ENCODE peak calls at places on chromosome 19, in six cellular contexts. Q is natural killer cell; I is CD4-positive, alpha-beta T cell; Z is AG04450; D is astrocyte; R is adrenal gland. S is an unnamed sample.
A peak's percentile ranks its signal among the peaks of the same experiment; 100 is the strongest.

GRCh38 chr19:5387472-5387871 is 46.9 kb upstream of the PTPRS start:
- DNase-seq in Q (no peak), I (no peak), Z (no peak), D (no peak), R (no peak), S (no peak)

GRCh38 chr19:34375598-34375997 is 10.6 kb downstream of the GPI start:
- DNase-seq in Q (no peak), I (no peak), Z (no peak), D (no peak), R (peak; percentile 36), S (no peak)

GRCh38 chr19:23823952-23824389 is 65.3 kb upstream of the ZNF681 start:
- DNase-seq in Q (no peak), I (no peak), Z (no peak), D (no peak), R (no peak), S (peak; percentile 16)

GRCh38 chr19:52345162-52345561 is 9.1 kb downstream of the ZNF610 start:
- DNase-seq in Q (no peak), I (no peak), Z (no peak), D (no peak), R (no peak), S (no peak)

GRCh38 chr19:58317481-58318072 is 9.2 kb upstream of the ZSCAN22 start:
- DNase-seq in Q (no peak), I (no peak), Z (no peak), D (peak; percentile 47), R (no peak), S (peak; percentile 54)

GRCh38 chr19:10069046-10069445 is 17.1 kb upstream of the SHFL start:
- DNase-seq in Q (no peak), I (no peak), Z (no peak), D (no peak), R (peak; percentile 53), S (no peak)

GRCh38 chr19:54606891-54607781 is 13.7 kb downstream of the LILRA1 start:
- DNase-seq in Q (no peak), I (no peak), Z (no peak), D (no peak), R (no peak), S (no peak)

GRCh38 chr19:410243-410781 is 1.4 kb upstream of the C2CD4C start:
- DNase-seq in Q (no peak), I (no peak), Z (no peak), D (no peak), R (no peak), S (no peak)

GRCh38 chr19:38122402-38123093 is 101.5 kb downstream of the DPF1 start:
- DNase-seq in Q (no peak), I (no peak), Z (no peak), D (no peak), R (no peak), S (no peak)

GRCh38 chr19:10604460-10604980 is 17.4 kb upstream of the AP1M2 start:
- DNase-seq in Q (peak; percentile 43), I (peak; percentile 14), Z (no peak), D (no peak), R (no peak), S (no peak)

GRCh38 chr19:4334929-4335833 is 3.4 kb downstream of the STAP2 start:
- DNase-seq in Q (no peak), I (no peak), Z (no peak), D (no peak), R (no peak), S (no peak)

GRCh38 chr19:46911456-46911855 is 50.7 kb downstream of the ARHGAP35 start:
- DNase-seq in Q (no peak), I (no peak), Z (no peak), D (no peak), R (no peak), S (no peak)

GRCh38 chr19:30207357-30207756 is 164.8 kb upstream of the ZNF536 start:
- DNase-seq in Q (no peak), I (no peak), Z (no peak), D (no peak), R (no peak), S (no peak)

GRCh38 chr19:16714702-16715294 is 4.8 kb upstream of the NWD1 start:
- DNase-seq in Q (peak; percentile 40), I (peak; percentile 24), Z (no peak), D (peak; percentile 8), R (peak; percentile 16), S (peak; percentile 76)

GRCh38 chr19:51076602-51077213 is 6.0 kb downstream of the KLK14 start:
- DNase-seq in Q (no peak), I (no peak), Z (no peak), D (no peak), R (no peak), S (no peak)

GRCh38 chr19:19280561-19280960 is 7.5 kb upstream of the TM6SF2 start:
- DNase-seq in Q (no peak), I (no peak), Z (no peak), D (no peak), R (no peak), S (no peak)

GRCh38 chr19:29485293-29485692 is 40.5 kb upstream of the VSTM2B start:
- DNase-seq in Q (no peak), I (no peak), Z (no peak), D (no peak), R (no peak), S (no peak)

GRCh38 chr19:52171321-52172169 is at the start of gene ZNF836:
- DNase-seq in Q (peak; percentile 79), I (peak; percentile 92), Z (no peak), D (peak; percentile 51), R (peak; percentile 89), S (peak; percentile 83)

GRCh38 chr19:43699506-43700367 is 16.1 kb upstream of the IRGC start:
- DNase-seq in Q (no peak), I (no peak), Z (no peak), D (peak; percentile 43), R (no peak), S (no peak)

GRCh38 chr19:29299416-29300380 is 86.7 kb upstream of the UQCRFS1 start:
- DNase-seq in Q (no peak), I (no peak), Z (no peak), D (no peak), R (no peak), S (no peak)

GRCh38 chr19:38543807-38544568 is 73.8 kb downstream of the MAP4K1 start:
- DNase-seq in Q (no peak), I (peak; percentile 12), Z (peak; percentile 24), D (peak; percentile 81), R (peak; percentile 95), S (peak; percentile 93)

GRCh38 chr19:16702123-16702522 is 17.5 kb upstream of the NWD1 start:
- DNase-seq in Q (no peak), I (no peak), Z (peak; percentile 13), D (peak; percentile 35), R (no peak), S (peak; percentile 93)

GRCh38 chr19:32253683-32254020 is 91.8 kb upstream of the ZNF507 start:
- DNase-seq in Q (no peak), I (no peak), Z (no peak), D (no peak), R (no peak), S (no peak)

GRCh38 chr19:6047741-6048231 is 62.5 kb downstream of the RFX2 start:
- DNase-seq in Q (peak; percentile 14), I (no peak), Z (no peak), D (no peak), R (no peak), S (peak; percentile 55)

GRCh38 chr19:15897738-15898276 is at the start of gene CYP4F2:
- DNase-seq in Q (no peak), I (no peak), Z (no peak), D (no peak), R (no peak), S (no peak)

GRCh38 chr19:13428352-13428751 is 77.9 kb downstream of the CACNA1A start:
- DNase-seq in Q (no peak), I (peak; percentile 2), Z (peak; percentile 3), D (no peak), R (no peak), S (peak; percentile 42)

GRCh38 chr19:45243144-45243732 is 2.0 kb downstream of the EXOC3L2 start:
- DNase-seq in Q (no peak), I (no peak), Z (no peak), D (no peak), R (no peak), S (no peak)

GRCh38 chr19:17671906-17672305 is 16.2 kb downstream of the UNC13A start:
- DNase-seq in Q (no peak), I (no peak), Z (no peak), D (no peak), R (no peak), S (peak; percentile 65)

GRCh38 chr19:2561895-2562294 is 86.0 kb downstream of the GADD45B start:
- DNase-seq in Q (peak; percentile 53), I (peak; percentile 69), Z (no peak), D (no peak), R (no peak), S (peak; percentile 23)
- TF ChIP-seq CTCF in Q (no peak), I (no peak), Z (no peak), D (no peak), R (no peak), S (no peak)

DNA sequence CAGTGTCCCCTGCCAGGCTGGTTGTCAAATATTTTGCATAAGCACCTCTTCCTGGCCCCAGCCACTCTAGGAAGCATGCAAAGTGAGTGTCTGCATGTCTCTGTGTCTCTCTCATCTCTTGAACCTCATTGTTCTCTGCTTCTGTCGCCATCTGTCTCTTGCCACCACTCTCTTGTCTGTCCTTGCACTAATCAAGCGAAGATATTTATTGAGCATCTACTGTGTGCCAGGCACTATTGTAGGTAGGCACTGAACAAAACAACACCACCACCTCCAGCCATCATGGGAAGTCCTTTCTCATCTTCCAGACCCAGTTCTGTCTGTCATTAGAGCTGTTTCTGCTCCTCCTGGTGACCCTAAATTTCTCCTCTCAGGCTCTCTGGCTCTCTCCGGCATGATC is 52.0 kb upstream of the SHKBP1 start:
- DNase-seq in Q (no peak), I (no peak), Z (no peak), D (no peak), R (no peak), S (no peak)
- TF ChIP-seq CTCF in Q (no peak), I (no peak), Z (no peak), D (no peak), R (no peak), S (no peak)

GRCh38 chr19:35462476-35462953 is 14.5 kb downstream of the FFAR2 start:
- DNase-seq in Q (peak; percentile 54), I (peak; percentile 50), Z (no peak), D (no peak), R (peak; percentile 24), S (no peak)
- TF ChIP-seq CTCF in Q (no peak), I (no peak), Z (no peak), D (no peak), R (no peak), S (no peak)

GRCh38 chr19:55809381-55810058 is 22.3 kb downstream of the NLRP11 start:
- DNase-seq in Q (no peak), I (no peak), Z (no peak), D (no peak), R (peak; percentile 56), S (peak; percentile 83)
- TF ChIP-seq CTCF in Q (no peak), I (no peak), Z (no peak), D (no peak), R (peak; percentile 43), S (peak; percentile 23)

S was measured in MCF 10A.